ENCODE peak calls at places on chromosomes 12 and 14, in eight cellular contexts. One of them, this sample, is unnamed.

GRCh38 chr12:132040906-132041606 is 91.3 kb downstream of the EP400 start:
- DNase-seq in A549: no peak
- DNase-seq in HepG2: no peak
- DNase-seq in tibial nerve: no peak
- DNase-seq in H1: no peak
- DNase-seq in ovary: no peak
- DNase-seq in IMR-90: no peak
- DNase-seq in esophagus squamous epithelium: no peak
- DNase-seq in this sample: no peak

GRCh38 chr14:20811994-20812393 is 9.3 kb upstream of the RNASE1 start:
- DNase-seq in A549: no peak
- DNase-seq in HepG2: no peak
- DNase-seq in tibial nerve: no peak
- DNase-seq in H1: no peak
- DNase-seq in ovary: no peak
- DNase-seq in IMR-90: no peak
- DNase-seq in esophagus squamous epithelium: no peak
- DNase-seq in this sample: no peak

GRCh38 chr14:77062261-77062660 is 33.8 kb upstream of the IRF2BPL start:
- DNase-seq in A549: no peak
- DNase-seq in HepG2: no peak
- DNase-seq in tibial nerve: no peak
- DNase-seq in H1: no peak
- DNase-seq in ovary: no peak
- DNase-seq in IMR-90: no peak
- DNase-seq in esophagus squamous epithelium: no peak
- DNase-seq in this sample: no peak

GRCh38 chr14:28577187-28577586 is 189.4 kb upstream of the FOXG1 start:
- DNase-seq in A549: no peak
- DNase-seq in HepG2: no peak
- DNase-seq in tibial nerve: no peak
- DNase-seq in H1: no peak
- DNase-seq in ovary: no peak
- DNase-seq in IMR-90: no peak
- DNase-seq in esophagus squamous epithelium: no peak
- DNase-seq in this sample: no peak

GRCh38 chr14:66493750-66494149 is 7.6 kb downstream of the CCDC196 start:
- DNase-seq in A549: no peak
- DNase-seq in HepG2: no peak
- DNase-seq in tibial nerve: no peak
- DNase-seq in H1: no peak
- DNase-seq in ovary: no peak
- DNase-seq in IMR-90: no peak
- DNase-seq in esophagus squamous epithelium: no peak
- DNase-seq in this sample: no peak

GRCh38 chr12:3532931-3533702 is 42.1 kb downstream of the PRMT8 start:
- DNase-seq in A549: no peak
- DNase-seq in HepG2: no peak
- DNase-seq in tibial nerve: no peak
- DNase-seq in H1: peak
- DNase-seq in ovary: no peak
- DNase-seq in IMR-90: no peak
- DNase-seq in esophagus squamous epithelium: no peak
- DNase-seq in this sample: no peak

GRCh38 chr14:101726954-101727302 is 34.6 kb upstream of the PPP2R5C start:
- DNase-seq in A549: no peak
- DNase-seq in HepG2: no peak
- DNase-seq in tibial nerve: no peak
- DNase-seq in H1: no peak
- DNase-seq in ovary: no peak
- DNase-seq in IMR-90: no peak
- DNase-seq in esophagus squamous epithelium: no peak
- DNase-seq in this sample: peak

GRCh38 chr12:50603817-50604639 is 99.2 kb downstream of the DIP2B start:
- DNase-seq in A549: no peak
- DNase-seq in HepG2: no peak
- DNase-seq in tibial nerve: peak
- DNase-seq in H1: no peak
- DNase-seq in ovary: peak
- DNase-seq in IMR-90: peak
- DNase-seq in esophagus squamous epithelium: no peak
- DNase-seq in this sample: no peak

GRCh38 chr14:96081224-96081623 is 42.1 kb downstream of the C14orf132 start:
- DNase-seq in A549: no peak
- DNase-seq in HepG2: no peak
- DNase-seq in tibial nerve: no peak
- DNase-seq in H1: no peak
- DNase-seq in ovary: no peak
- DNase-seq in IMR-90: no peak
- DNase-seq in esophagus squamous epithelium: no peak
- DNase-seq in this sample: no peak

GRCh38 chr12:123058980-123059379 is 78.5 kb downstream of the ARL6IP4 start:
- DNase-seq in A549: no peak
- DNase-seq in HepG2: no peak
- DNase-seq in tibial nerve: no peak
- DNase-seq in H1: no peak
- DNase-seq in ovary: peak
- DNase-seq in IMR-90: peak
- DNase-seq in esophagus squamous epithelium: no peak
- DNase-seq in this sample: no peak

DNA sequence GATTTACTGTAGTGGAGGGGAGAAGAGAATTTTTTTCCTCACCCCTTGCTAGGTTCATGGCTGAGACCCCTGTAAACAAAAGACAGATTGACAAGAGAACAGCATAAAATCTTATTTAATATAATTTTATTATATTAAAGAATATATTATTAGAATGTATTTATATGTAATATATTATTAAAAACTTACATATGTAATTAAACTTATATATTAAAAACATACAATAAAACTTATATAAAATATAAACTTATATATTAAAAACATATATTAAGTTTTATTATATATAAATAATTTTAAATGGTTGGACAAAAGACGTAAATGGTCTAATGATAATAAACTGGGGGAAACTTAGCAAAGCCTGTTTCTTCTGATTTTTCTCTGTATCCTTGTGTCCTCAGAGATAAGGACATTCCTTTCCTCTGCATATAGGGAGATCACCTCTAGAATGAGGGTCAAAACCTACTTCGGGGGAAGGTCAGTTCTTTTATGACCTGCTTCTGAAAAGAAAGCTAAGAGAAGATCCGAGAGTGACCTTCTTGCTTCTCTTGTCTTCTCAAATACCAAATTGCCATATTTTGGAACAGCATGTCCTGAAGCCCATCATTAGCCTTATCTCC is 8.9 kb upstream of the PPM1H start:
- DNase-seq in A549: no peak
- DNase-seq in HepG2: no peak
- DNase-seq in tibial nerve: no peak
- DNase-seq in H1: no peak
- DNase-seq in ovary: no peak
- DNase-seq in IMR-90: no peak
- DNase-seq in esophagus squamous epithelium: no peak
- DNase-seq in this sample: no peak
- TF ChIP-seq POLR2A in A549: no peak
- TF ChIP-seq POLR2A in HepG2: no peak
- TF ChIP-seq POLR2A in tibial nerve: no peak
- TF ChIP-seq POLR2A in H1: no peak
- TF ChIP-seq POLR2A in ovary: no peak
- TF ChIP-seq POLR2A in IMR-90: no peak
- TF ChIP-seq POLR2A in esophagus squamous epithelium: no peak
- TF ChIP-seq POLR2A in this sample: no peak

GRCh38 chr14:33188880-33189279 is 250.2 kb downstream of the NPAS3 start:
- DNase-seq in A549: no peak
- DNase-seq in HepG2: no peak
- DNase-seq in tibial nerve: no peak
- DNase-seq in H1: no peak
- DNase-seq in ovary: no peak
- DNase-seq in IMR-90: no peak
- DNase-seq in esophagus squamous epithelium: no peak
- DNase-seq in this sample: no peak

GRCh38 chr14:33186656-33187055 is 248.0 kb downstream of the NPAS3 start:
- DNase-seq in A549: no peak
- DNase-seq in HepG2: no peak
- DNase-seq in tibial nerve: no peak
- DNase-seq in H1: no peak
- DNase-seq in ovary: no peak
- DNase-seq in IMR-90: no peak
- DNase-seq in esophagus squamous epithelium: no peak
- DNase-seq in this sample: no peak

DNA sequence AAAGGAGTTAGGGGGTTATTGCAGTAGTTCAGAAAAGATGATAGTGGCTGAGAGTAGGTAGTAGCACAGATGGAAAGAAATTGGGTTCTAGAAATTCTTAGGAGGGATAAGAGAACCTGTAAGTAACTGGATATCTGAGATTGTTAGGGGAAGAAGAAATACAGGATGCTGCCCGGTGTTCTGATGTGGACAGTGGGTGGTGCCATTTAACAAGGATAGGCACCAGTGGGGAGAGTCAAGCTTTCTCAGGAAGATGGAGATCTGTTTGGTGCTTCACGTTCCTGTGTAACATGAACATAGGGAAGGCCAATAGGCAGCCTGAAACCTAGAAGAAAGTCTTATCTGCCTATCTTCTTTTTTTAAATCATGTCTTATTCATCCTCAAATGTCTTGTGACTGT is 245.9 kb downstream of the NPAS3 start:
- DNase-seq in A549: no peak
- DNase-seq in HepG2: no peak
- DNase-seq in tibial nerve: no peak
- DNase-seq in H1: no peak
- DNase-seq in ovary: no peak
- DNase-seq in IMR-90: no peak
- DNase-seq in esophagus squamous epithelium: no peak
- DNase-seq in this sample: no peak
- TF ChIP-seq CTCF in A549: no peak
- TF ChIP-seq CTCF in HepG2: peak
- TF ChIP-seq CTCF in tibial nerve: no peak
- TF ChIP-seq CTCF in H1: no peak
- TF ChIP-seq CTCF in ovary: no peak
- TF ChIP-seq CTCF in IMR-90: no peak
- TF ChIP-seq CTCF in esophagus squamous epithelium: no peak
- TF ChIP-seq CTCF in this sample: no peak

DNA sequence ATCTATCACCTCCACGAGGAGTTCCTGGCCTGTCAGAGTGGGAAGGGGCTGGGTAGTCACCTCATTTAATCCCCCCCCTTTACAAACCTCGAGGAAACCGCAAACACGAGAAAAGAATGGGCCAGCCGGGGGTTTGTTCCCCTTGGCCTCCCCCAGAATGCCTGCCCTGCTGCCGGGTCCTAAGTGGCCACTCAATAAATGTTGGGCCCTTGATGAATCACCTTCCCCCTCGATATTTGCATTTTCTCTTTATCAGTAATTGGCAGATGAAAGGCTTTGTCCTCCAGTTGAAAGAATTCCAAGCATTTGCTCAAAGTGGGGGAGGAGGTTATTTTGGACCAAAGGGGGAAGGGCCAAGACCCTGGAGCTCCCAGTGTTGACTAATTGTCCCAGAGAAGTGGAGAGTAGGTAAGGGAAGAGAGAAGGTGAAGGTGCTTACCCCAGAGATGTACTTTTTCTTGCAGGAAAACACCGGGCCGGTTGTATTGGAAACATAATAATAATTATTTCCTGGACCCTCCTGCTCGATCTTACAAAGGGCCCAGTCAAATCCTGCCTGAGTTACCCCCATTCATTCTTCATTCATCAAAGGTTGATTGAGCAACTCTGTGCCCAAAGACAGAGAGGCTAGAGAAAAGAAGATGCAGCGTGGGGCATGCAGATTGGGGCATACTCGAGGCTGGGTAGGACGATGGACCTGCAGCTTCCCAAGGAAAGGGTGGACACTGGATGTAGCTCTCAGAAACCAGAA is 1.9 kb upstream of the KDM2B start:
- DNase-seq in A549: no peak
- DNase-seq in HepG2: peak
- DNase-seq in tibial nerve: no peak
- DNase-seq in H1: peak
- DNase-seq in ovary: no peak
- DNase-seq in IMR-90: no peak
- DNase-seq in esophagus squamous epithelium: no peak
- DNase-seq in this sample: no peak
- H3K4me3 ChIP-seq in A549: no peak
- H3K4me3 ChIP-seq in HepG2: peak
- H3K4me3 ChIP-seq in tibial nerve: no peak
- H3K4me3 ChIP-seq in H1: peak
- H3K4me3 ChIP-seq in ovary: no peak
- H3K4me3 ChIP-seq in IMR-90: no peak
- H3K4me3 ChIP-seq in esophagus squamous epithelium: no peak
- H3K4me3 ChIP-seq in this sample: no peak

DNA sequence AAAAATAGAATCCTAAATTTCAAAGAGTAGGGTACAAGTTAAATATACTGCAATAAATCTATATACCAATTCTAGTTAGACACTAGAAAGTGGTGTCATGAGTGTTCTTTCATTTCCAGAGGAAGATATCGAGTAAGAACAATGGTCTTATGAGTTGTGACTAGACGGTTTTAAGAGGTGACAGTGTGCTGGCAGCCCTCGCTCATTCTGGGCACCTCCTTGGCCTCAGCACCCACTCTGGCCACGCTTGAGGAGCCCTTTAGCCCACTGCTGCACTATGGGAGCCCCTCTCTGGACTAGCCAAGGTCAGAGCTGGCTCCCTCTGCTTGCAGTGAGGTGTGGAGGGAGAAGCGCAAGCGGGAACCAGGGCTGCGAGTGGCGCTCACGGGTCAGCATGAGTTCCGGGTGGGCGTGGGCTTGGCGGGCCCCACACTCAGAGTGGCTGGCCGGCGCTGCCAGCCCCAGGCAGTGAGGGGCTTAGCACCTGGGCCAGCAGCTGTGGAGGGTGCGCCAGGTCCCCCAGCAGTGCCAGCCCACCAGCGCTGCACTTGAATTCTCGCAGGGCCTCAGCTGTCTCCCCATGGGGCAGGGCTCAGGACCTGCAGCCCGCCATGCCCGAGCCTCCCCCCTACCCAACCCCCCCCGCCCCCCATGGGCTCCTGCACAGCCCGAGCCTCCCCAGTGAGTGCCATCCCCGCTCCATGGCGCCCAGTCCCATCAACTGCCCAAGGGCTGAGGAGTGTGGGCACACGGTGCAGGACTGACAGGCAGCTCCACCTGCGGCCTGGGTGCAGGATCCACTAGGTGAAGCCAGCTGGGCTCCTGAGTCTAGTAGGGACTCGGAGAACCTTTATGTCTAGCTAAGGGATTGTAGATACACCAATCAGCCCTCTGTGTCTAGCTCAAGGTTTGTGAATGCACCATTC is 18.7 kb downstream of the PRKD1 start:
- DNase-seq in A549: no peak
- DNase-seq in HepG2: no peak
- DNase-seq in tibial nerve: no peak
- DNase-seq in H1: no peak
- DNase-seq in ovary: no peak
- DNase-seq in IMR-90: no peak
- DNase-seq in esophagus squamous epithelium: no peak
- DNase-seq in this sample: no peak
- TF ChIP-seq POLR2A in A549: no peak
- TF ChIP-seq POLR2A in HepG2: no peak
- TF ChIP-seq POLR2A in tibial nerve: no peak
- TF ChIP-seq POLR2A in H1: no peak
- TF ChIP-seq POLR2A in ovary: no peak
- TF ChIP-seq POLR2A in IMR-90: no peak
- TF ChIP-seq POLR2A in esophagus squamous epithelium: no peak
- TF ChIP-seq POLR2A in this sample: no peak